ENCODE peak calls at places on chromosomes 3 and 15, in nine cellular contexts. F is NAMALWA; A is BJ; O is lung; G is fibroblast of the conjunctiva; B is hepatocyte; H is HFFc6; Y is stimulated activated naive CD4-positive, alpha-beta T cell; T is hypothalamus. U is an unnamed sample.

GRCh38 chr3:132660056-132660744 is at the start of gene UBA5:
- DNase-seq in Y (peak), T (peak), G (peak), B (peak), O (peak), H (peak), A (no peak), F (peak), U (peak)

GRCh38 chr15:79450648-79451047 is 18.5 kb downstream of the MINAR1 start:
- DNase-seq in A (no peak), G (no peak), B (no peak), H (no peak), F (no peak), O (no peak), T (no peak), Y (no peak), U (no peak)

GRCh38 chr3:55000946-55001345 is 73.1 kb upstream of the LRTM1 start:
- DNase-seq in G (no peak), F (no peak), H (no peak), A (no peak), Y (no peak), B (no peak), O (no peak), T (no peak), U (peak)

GRCh38 chr3:46878796-46879436 is 1.4 kb downstream of the PTH1R start:
- DNase-seq in H (no peak), G (no peak), Y (no peak), B (peak), T (no peak), O (no peak), F (no peak), A (no peak), U (no peak)

GRCh38 chr15:29111705-29112281 is 157.8 kb downstream of the NSMCE3 start:
- DNase-seq in T (no peak), Y (no peak), F (no peak), O (no peak), G (no peak), H (no peak), A (no peak), B (no peak), U (no peak)

GRCh38 chr3:53711387-53711786 is 134.8 kb downstream of the CHDH start:
- DNase-seq in Y (no peak), T (no peak), B (no peak), G (no peak), O (no peak), F (no peak), H (no peak), A (no peak), U (no peak)

GRCh38 chr15:45732544-45733130 is 97.8 kb downstream of the SQOR start:
- DNase-seq in A (no peak), B (no peak), H (no peak), G (no peak), F (no peak), Y (no peak), T (no peak), O (no peak), U (no peak)

GRCh38 chr3:100185847-100186246 is 71.5 kb upstream of the FILIP1L start:
- DNase-seq in O (no peak), H (peak), T (no peak), F (no peak), G (no peak), Y (no peak), A (no peak), B (no peak), U (no peak)

GRCh38 chr3:178584722-178585121 is 48.5 kb downstream of the KCNMB2 start:
- DNase-seq in F (no peak), T (no peak), B (no peak), O (no peak), Y (no peak), A (no peak), H (no peak), G (no peak), U (no peak)

GRCh38 chr3:191987951-191988350 is 527.0 kb downstream of the PYDC2 start:
- DNase-seq in F (no peak), Y (no peak), H (no peak), O (no peak), T (no peak), B (no peak), A (no peak), G (no peak), U (no peak)

GRCh38 chr3:101615525-101615924 is 41.5 kb downstream of the PCNP start:
- DNase-seq in F (no peak), T (no peak), B (no peak), A (no peak), G (no peak), H (no peak), Y (no peak), O (no peak), U (no peak)

GRCh38 chr3:41363830-41364523 is 164.7 kb downstream of the CTNNB1 start:
- DNase-seq in H (no peak), O (no peak), A (no peak), B (no peak), T (no peak), F (no peak), Y (no peak), G (no peak), U (no peak)

GRCh38 chr3:132448211-132448961 is 31.1 kb downstream of the DNAJC13 start:
- DNase-seq in B (peak), T (no peak), G (no peak), Y (no peak), F (peak), O (no peak), H (peak), A (no peak), U (peak)

GRCh38 chr3:56042326-56042951 is 425.8 kb downstream of the ERC2 start:
- DNase-seq in G (peak), T (no peak), H (peak), Y (no peak), B (peak), O (no peak), F (peak), A (no peak), U (peak)

GRCh38 chr3:9402410-9403228 is 5.2 kb downstream of the SETD5 start:
- DNase-seq in H (no peak), Y (no peak), G (no peak), A (no peak), B (peak), T (no peak), F (no peak), O (no peak), U (peak)

GRCh38 chr3:112744825-112745566 is 101.7 kb downstream of the CD200R1L start:
- DNase-seq in F (no peak), G (peak), T (no peak), A (no peak), H (no peak), O (no peak), Y (no peak), B (no peak), U (no peak)

GRCh38 chr3:63857311-63857710 is 6.3 kb downstream of the THOC7 start:
- DNase-seq in H (no peak), B (no peak), A (no peak), O (no peak), F (no peak), G (no peak), Y (no peak), T (no peak), U (peak)

GRCh38 chr3:17135696-17136095 is 250.9 kb downstream of the PLCL2 start:
- DNase-seq in O (no peak), B (no peak), F (no peak), Y (no peak), G (no peak), H (no peak), A (no peak), T (no peak), U (no peak)